ENCODE peak calls at places on chromosomes 2 and 18, in five cellular contexts. O is H1, M is neuronal stem cell, Z is mesenchymal stem cell, T is trophoblast cell. L is an unnamed sample.

GRCh38 chr2:144256996-144257707 is 262.8 kb downstream of the ZEB2 start:
- DNase-seq in M (no peak), O (no peak), T (no peak), Z (no peak), L (no peak)

GRCh38 chr2:38056216-38056615 is 19.7 kb downstream of the CYP1B1 start:
- DNase-seq in O (no peak), Z (no peak), M (no peak), T (no peak), L (no peak)

GRCh38 chr2:72762276-72762675 is 63.6 kb downstream of the EXOC6B start:
- DNase-seq in Z (no peak), M (no peak), O (no peak), T (no peak), L (no peak)

GRCh38 chr2:225735844-225736243 is 336.3 kb downstream of the NYAP2 start:
- DNase-seq in O (no peak), M (no peak), Z (peak; percentile 81), T (no peak), L (no peak)

GRCh38 chr2:196233033-196233807 is 61.8 kb upstream of the STK17B start:
- DNase-seq in T (peak; percentile 89), O (no peak), M (no peak), Z (peak; percentile 87), L (no peak)

GRCh38 chr2:225041210-225041870 is 928 bp downstream of the DOCK10 start:
- DNase-seq in Z (peak; percentile 42), O (no peak), T (peak; percentile 27), M (no peak), L (peak; percentile 38)

GRCh38 chr2:62785216-62785615 is 79.7 kb downstream of the EHBP1 start:
- DNase-seq in M (no peak), Z (peak; percentile 34), O (no peak), T (no peak), L (no peak)

GRCh38 chr2:81213598-81213997 is 909.0 kb upstream of the LRRTM1 start:
- DNase-seq in M (no peak), T (no peak), Z (no peak), O (no peak), L (no peak)

GRCh38 chr2:43368483-43369385 is 142.3 kb upstream of the ZFP36L2 start:
- DNase-seq in T (no peak), O (no peak), M (no peak), Z (no peak), L (no peak)

GRCh38 chr2:143778981-143779380 is 649.8 kb downstream of the ARHGAP15 start:
- DNase-seq in Z (no peak), M (no peak), T (peak; percentile 64), O (no peak), L (peak; percentile 44)

GRCh38 chr2:111912547-111912946 is 14.1 kb downstream of the MERTK start:
- DNase-seq in M (no peak), Z (no peak), O (no peak), T (peak; percentile 76), L (no peak)

GRCh38 chr18:46395795-46396194 is 261.2 kb downstream of the LOXHD1 start:
- DNase-seq in O (no peak), M (no peak), Z (no peak), T (no peak), L (no peak)

GRCh38 chr2:237258146-237258545 is 155.8 kb downstream of the COL6A3 start:
- DNase-seq in T (no peak), Z (no peak), M (no peak), O (no peak), L (peak; percentile 42)

GRCh38 chr2:3105814-3106569 is 271.6 kb downstream of the EIPR1 start:
- DNase-seq in T (no peak), M (no peak), O (no peak), Z (no peak), L (peak; percentile 44)

GRCh38 chr18:1147616-1148184 is 243.0 kb downstream of the ADCYAP1 start:
- DNase-seq in O (no peak), M (no peak), T (no peak), Z (no peak), L (peak; percentile 35)

GRCh38 chr2:28895189-28895893 is 874 bp downstream of the WDR43 start:
- DNase-seq in Z (peak; percentile 45), T (peak; percentile 67), O (no peak), M (no peak), L (peak; percentile 28)

GRCh38 chr2:190578158-190579057 is 43.9 kb upstream of the NEMP2 start:
- DNase-seq in T (no peak), Z (peak; percentile 24), O (no peak), M (no peak), L (no peak)

GRCh38 chr2:53575606-53576360 is 191.8 kb upstream of the CHAC2 start:
- DNase-seq in O (no peak), M (no peak), Z (peak; percentile 6), T (no peak), L (no peak)

GRCh38 chr2:105143467-105144127 is 97.9 kb upstream of the GPR45 start:
- DNase-seq in O (no peak), M (peak; percentile 53), Z (no peak), T (no peak), L (peak; percentile 69)

GRCh38 chr2:99261242-99261641 is 5.8 kb upstream of the LYG2 start:
- DNase-seq in M (no peak), Z (no peak), T (no peak), O (no peak), L (no peak)

GRCh38 chr2:77434880-77435279 is 87.3 kb downstream of the LRRTM4 start:
- DNase-seq in M (no peak), Z (no peak), O (no peak), T (no peak), L (no peak)

GRCh38 chr2:224881846-224882245 is 160.4 kb downstream of the DOCK10 start:
- DNase-seq in T (no peak), M (no peak), O (no peak), Z (no peak), L (no peak)

GRCh38 chr18:69974365-69974764 is 26.7 kb upstream of the CD226 start:
- DNase-seq in T (peak; percentile 3), O (no peak), Z (peak; percentile 39), M (no peak), L (no peak)

GRCh38 chr2:207399301-207399700 is 130.5 kb upstream of the CREB1 start:
- DNase-seq in Z (no peak), T (no peak), M (no peak), O (no peak), L (no peak)

GRCh38 chr18:9260388-9261380 is 73.9 kb upstream of the TWSG1 start:
- DNase-seq in T (no peak), Z (no peak), M (no peak), O (no peak), L (no peak)

GRCh38 chr2:240449764-240450531 is 14.5 kb downstream of the GPC1 start:
- DNase-seq in M (no peak), T (peak; percentile 78), O (no peak), Z (peak; percentile 39), L (no peak)

GRCh38 chr2:44941551-44942234 is at the start of gene SIX3:
- DNase-seq in M (peak; percentile 94), Z (no peak), O (no peak), T (no peak), L (peak; percentile 74)

GRCh38 chr2:8803658-8804379 is 33.6 kb downstream of the KIDINS220 start:
- DNase-seq in Z (peak; percentile 89), M (no peak), T (peak; percentile 97), O (no peak), L (no peak)

GRCh38 chr2:241315879-241316700 is at the start of gene SEPTIN2:
- DNase-seq in O (no peak), M (no peak), Z (peak; percentile 77), T (peak; percentile 51), L (no peak)

GRCh38 chr2:132547089-132547687 is 122.8 kb downstream of the LYPD1 start:
- DNase-seq in M (peak; percentile 69), O (peak; percentile 29), T (peak; percentile 82), Z (peak; percentile 72), L (peak; percentile 63)

GRCh38 chr2:123993728-123994323 is 31.3 kb upstream of the CNTNAP5 start:
- DNase-seq in M (peak; percentile 23), Z (peak; percentile 30), O (peak; percentile 39), T (peak; percentile 72), L (peak; percentile 59)

GRCh38 chr18:28723506-28723905 is 546.6 kb upstream of the CDH2 start:
- DNase-seq in O (no peak), T (no peak), M (no peak), Z (no peak), L (no peak)
- H2BK12ac ChIP-seq in O (no peak overlapping the region), T (no peak overlapping the region), M (no peak overlapping the region), Z (no peak overlapping the region), L (no peak overlapping the region)

DNA sequence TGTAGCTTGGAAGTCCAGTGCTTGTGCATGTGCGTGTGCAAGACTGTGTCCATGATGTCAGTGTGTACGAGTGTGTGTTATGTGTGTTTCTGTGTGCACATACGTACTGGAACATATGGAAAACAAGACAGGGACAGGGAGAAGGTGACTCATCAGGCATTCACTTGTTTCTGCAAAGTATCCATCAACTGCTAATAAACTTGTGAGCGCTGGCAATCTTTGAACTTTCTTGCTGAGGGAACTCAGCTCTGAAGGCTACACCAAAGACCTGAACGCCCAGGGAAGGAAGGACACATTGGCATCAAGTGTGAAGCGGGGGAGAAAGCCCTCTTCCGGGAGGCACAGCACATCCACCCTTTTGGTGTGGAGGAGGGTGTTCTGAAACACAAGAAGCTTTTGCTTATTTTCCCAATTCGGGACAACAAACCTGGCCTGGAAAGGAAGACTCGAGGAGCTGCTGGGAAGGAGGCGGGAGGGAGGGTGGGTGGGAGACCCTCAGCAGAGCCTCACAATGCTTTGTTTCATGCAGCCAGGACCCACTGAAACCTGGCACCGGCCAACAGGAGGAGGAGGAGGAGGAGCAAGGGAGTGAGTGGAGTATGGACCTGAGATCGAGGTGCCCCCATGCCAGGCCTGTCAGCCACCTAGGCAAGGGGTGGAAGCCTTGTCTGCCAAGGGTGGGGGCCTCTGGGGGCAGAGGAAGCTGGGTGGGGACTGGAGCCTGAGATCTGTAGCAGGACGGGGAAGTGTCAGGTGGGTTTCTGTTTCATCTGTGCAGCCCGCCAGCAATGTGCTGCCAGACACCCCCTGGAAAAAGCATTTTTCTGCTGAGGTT is 26.8 kb downstream of the SMAD7 start:
- DNase-seq in M (no peak), Z (peak; percentile 91), T (no peak), O (no peak), L (no peak)
- H4K8ac ChIP-seq in M (no peak overlapping the region), Z (peak overlapping the region; percentile 92), T (no peak overlapping the region), O (no peak overlapping the region), L (no peak overlapping the region)

DNA sequence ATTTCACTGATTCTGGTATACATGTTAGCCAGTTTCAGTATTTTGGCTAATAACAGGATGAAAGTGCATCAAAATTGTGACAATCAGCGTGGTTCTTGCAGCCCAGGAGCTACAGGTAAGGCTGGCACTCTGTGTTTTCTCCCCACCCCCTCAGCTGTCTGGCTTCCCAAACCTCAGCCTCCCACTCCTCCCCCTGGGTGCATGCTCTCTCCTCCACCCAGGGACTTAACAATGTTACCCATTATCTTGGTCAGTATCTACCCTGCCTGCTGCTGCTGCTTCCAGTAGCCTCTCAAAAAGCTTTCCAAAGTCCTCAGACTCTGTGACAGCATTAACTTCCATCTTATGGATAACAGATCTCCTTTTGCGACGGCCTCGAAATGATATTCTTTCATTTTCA is 41.0 kb downstream of the TRABD2A start:
- DNase-seq in O (no peak), Z (no peak), T (no peak), M (no peak), L (no peak)
- H3K18ac ChIP-seq in O (no peak overlapping the region), Z (no peak overlapping the region), T (no peak overlapping the region), M (no peak overlapping the region), L (no peak overlapping the region)

GRCh38 chr2:71380665-71381064 is 49.1 kb downstream of the ZNF638 start:
- DNase-seq in M (no peak), O (no peak), T (peak; percentile 8), Z (no peak), L (no peak)
- H2BK12ac ChIP-seq in M (no peak overlapping the region), O (no peak overlapping the region), T (no peak overlapping the region), Z (no peak overlapping the region), L (no peak overlapping the region)

GRCh38 chr2:206079699-206080465 is 6.1 kb downstream of the INO80D start:
- DNase-seq in O (peak; percentile 69), M (no peak), Z (no peak), T (no peak), L (peak; percentile 71)
- H4K8ac ChIP-seq in O (no peak overlapping the region), M (no peak overlapping the region), Z (no peak overlapping the region), T (no peak overlapping the region), L (no peak overlapping the region)

L was measured in H9.